ENCODE peak calls at places on chromosomes 4 and X, in five cellular contexts. J is H1, A is NT2/D1, S is HepG2, V is GM12878. Z is an unnamed sample.

GRCh38 chr4:3677671-3678070 is 88.5 kb upstream of the ADRA2C start:
- DNase-seq in J (no peak), A (no peak), S (no peak), V (no peak), Z (no peak)

GRCh38 chrX:118730500-118731247 is 3.3 kb downstream of the IL13RA1 start:
- DNase-seq in J (no peak), A (no peak), S (no peak), V (no peak), Z (no peak)

GRCh38 chr4:164761746-164762275 is 7.9 kb downstream of the SMIM31 start:
- DNase-seq in J (no peak), A (no peak), S (no peak), V (no peak), Z (no peak)

GRCh38 chr4:3706565-3707422 is 59.4 kb upstream of the ADRA2C start:
- DNase-seq in J (no peak), A (no peak), S (no peak), V (no peak), Z (no peak)

GRCh38 chr4:125389713-125390112 is 75.0 kb downstream of the FAT4 start:
- DNase-seq in J (no peak), A (no peak), S (no peak), V (no peak), Z (no peak)

GRCh38 chrX:126551306-126551705 is 1.3 kb downstream of the DCAF12L1 start:
- DNase-seq in J (no peak), A (no peak), S (no peak), V (no peak), Z (no peak)

GRCh38 chr4:139555705-139556070 is 331 bp downstream of the SETD7 start:
- DNase-seq in J (no peak), A (no peak), S (no peak), V (no peak), Z (no peak)

GRCh38 chrX:24153175-24153795 is 3.8 kb downstream of the ZFX start:
- DNase-seq in J (no peak), A (no peak), S (no peak), V (no peak), Z (no peak)

GRCh38 chr4:1215347-1216075 is 33.4 kb downstream of the CTBP1 start:
- DNase-seq in J (no peak), A (no peak), S (no peak), V (peak), Z (no peak)

GRCh38 chrX:71532078-71532752 is 689 bp upstream of the OGT start:
- DNase-seq in J (no peak), A (no peak), S (no peak), V (no peak), Z (peak)

GRCh38 chr4:4776335-4776734 is 83.1 kb upstream of the MSX1 start:
- DNase-seq in J (peak), A (no peak), S (no peak), V (no peak), Z (no peak)

GRCh38 chr4:53620956-53621355 is 29.7 kb upstream of the LNX1 start:
- DNase-seq in J (no peak), A (no peak), S (no peak), V (no peak), Z (no peak)

GRCh38 chrX:78329486-78329885 is 2.1 kb upstream of the CYSLTR1 start:
- DNase-seq in J (no peak), A (no peak), S (no peak), V (no peak), Z (no peak)

GRCh38 chr4:170423137-170423536 is 333.4 kb upstream of the AADAT start:
- DNase-seq in J (no peak), A (no peak), S (no peak), V (no peak), Z (no peak)

GRCh38 chr4:85423414-85423813 is 51.5 kb upstream of the ARHGAP24 start:
- DNase-seq in J (no peak), A (no peak), S (no peak), V (no peak), Z (no peak)

GRCh38 chrX:154541589-154541895 is 5.1 kb downstream of the G6PD start:
- DNase-seq in J (no peak), A (no peak), S (no peak), V (no peak), Z (no peak)

GRCh38 chr4:161554372-161554990 is 609.3 kb downstream of the FSTL5 start:
- DNase-seq in J (no peak), A (no peak), S (no peak), V (no peak), Z (no peak)

GRCh38 chrX:120251471-120252011 is 929 bp downstream of the ZBTB33 start:
- DNase-seq in J (no peak), A (no peak), S (peak), V (no peak), Z (peak)

GRCh38 chr4:84099591-84099990 is 399.5 kb downstream of the NKX6-1 start:
- DNase-seq in J (no peak), A (no peak), S (no peak), V (no peak), Z (no peak)

GRCh38 chrX:418927-419729 is 32.4 kb upstream of the PPP2R3B start:
- DNase-seq in J (no peak), A (no peak), S (no peak), V (no peak), Z (peak)

GRCh38 chr4:86432552-86433134 is 72.8 kb upstream of the MAPK10 start:
- DNase-seq in J (no peak), A (no peak), S (no peak), V (no peak), Z (no peak)

GRCh38 chr4:121690001-121690400 is 6.8 kb downstream of the ANXA5 start:
- DNase-seq in J (no peak), A (no peak), S (no peak), V (no peak), Z (no peak)

GRCh38 chr4:8647626-8648025 is 55.1 kb downstream of the CPZ start:
- DNase-seq in J (peak), A (no peak), S (no peak), V (no peak), Z (no peak)

GRCh38 chrX:3181846-3182245 is 140.6 kb downstream of the ARSF start:
- DNase-seq in J (no peak), A (no peak), S (no peak), V (no peak), Z (no peak)

GRCh38 chr4:154490589-154491340 is 834 bp downstream of the DCHS2 start:
- DNase-seq in J (peak), A (no peak), S (no peak), V (no peak), Z (no peak)

GRCh38 chr4:41545238-41545637 is 7.3 kb downstream of the LIMCH1 start:
- DNase-seq in J (no peak), A (no peak), S (no peak), V (no peak), Z (no peak)

GRCh38 chr4:67035501-67035900 is 509.8 kb downstream of the CENPC start:
- DNase-seq in J (no peak), A (no peak), S (peak), V (no peak), Z (no peak)

GRCh38 chrX:21383546-21383945 is 9.3 kb downstream of the CNKSR2 start:
- DNase-seq in J (no peak), A (no peak), S (no peak), V (no peak), Z (no peak)

GRCh38 chr4:152014280-152014679 is 253.5 kb upstream of the GATB start:
- DNase-seq in J (no peak), A (no peak), S (no peak), V (peak), Z (no peak)

GRCh38 chrX:53683556-53684414 is 2.7 kb downstream of the HUWE1 start:
- DNase-seq in J (peak), A (peak), S (peak), V (peak), Z (peak)

GRCh38 chr4:40552536-40552935 is 77.1 kb downstream of the RBM47 start:
- DNase-seq in J (no peak), A (no peak), S (no peak), V (no peak), Z (no peak)

GRCh38 chr4:25787891-25788331 is 74.9 kb downstream of the SEL1L3 start:
- DNase-seq in J (no peak), A (no peak), S (peak), V (no peak), Z (no peak)

GRCh38 chr4:122783301-122784215 is 43.1 kb upstream of the FGF2 start:
- DNase-seq in J (peak), A (peak), S (peak), V (no peak), Z (no peak)

GRCh38 chr4:80577991-80578390 is 242.5 kb downstream of the CFAP299 start:
- DNase-seq in J (no peak), A (no peak), S (no peak), V (no peak), Z (no peak)

GRCh38 chrX:143669395-143669794 is 33.5 kb upstream of the SLITRK4 start:
- DNase-seq in J (no peak), A (no peak), S (no peak), V (no peak), Z (no peak)

GRCh38 chr4:3533421-3533820 is 1.2 kb upstream of the LRPAP1 start:
- DNase-seq in J (no peak), A (no peak), S (no peak), V (no peak), Z (no peak)

GRCh38 chr4:52037730-52038108 is 380 bp downstream of the SGCB start:
- DNase-seq in J (peak), A (no peak), S (no peak), V (no peak), Z (peak)

GRCh38 chr4:2265113-2266110 is 3.5 kb upstream of the MXD4 start:
- DNase-seq in J (no peak), A (no peak), S (no peak), V (no peak), Z (no peak)

GRCh38 chrX:1877780-1878179 is 262.9 kb downstream of the ASMT start:
- DNase-seq in J (no peak), A (no peak), S (no peak), V (no peak), Z (no peak)

GRCh38 chr4:108107729-108108382 is 60.9 kb downstream of the LEF1 start:
- DNase-seq in J (no peak), A (no peak), S (no peak), V (no peak), Z (no peak)
- TF ChIP-seq SUZ12 in J (no peak), A (no peak), S (no peak), V (no peak), Z (no peak)

GRCh38 chr4:81745076-81745475 is 273.4 kb upstream of the RASGEF1B start:
- DNase-seq in J (no peak), A (no peak), S (no peak), V (no peak), Z (no peak)

GRCh38 chr4:81743731-81744465 is 272.2 kb upstream of the RASGEF1B start:
- DNase-seq in J (no peak), A (no peak), S (no peak), V (no peak), Z (no peak)

GRCh38 chr4:81751531-81752291 is 280.0 kb upstream of the RASGEF1B start:
- DNase-seq in J (no peak), A (no peak), S (no peak), V (no peak), Z (no peak)

GRCh38 chr4:81746071-81746470 is 274.4 kb upstream of the RASGEF1B start:
- DNase-seq in J (no peak), A (no peak), S (no peak), V (no peak), Z (no peak)

GRCh38 chr4:81747242-81747930 is 275.7 kb upstream of the RASGEF1B start:
- DNase-seq in J (no peak), A (no peak), S (no peak), V (no peak), Z (no peak)
- TF ChIP-seq SUZ12 in J (no peak), A (no peak), S (no peak), V (no peak), Z (no peak)

DNA sequence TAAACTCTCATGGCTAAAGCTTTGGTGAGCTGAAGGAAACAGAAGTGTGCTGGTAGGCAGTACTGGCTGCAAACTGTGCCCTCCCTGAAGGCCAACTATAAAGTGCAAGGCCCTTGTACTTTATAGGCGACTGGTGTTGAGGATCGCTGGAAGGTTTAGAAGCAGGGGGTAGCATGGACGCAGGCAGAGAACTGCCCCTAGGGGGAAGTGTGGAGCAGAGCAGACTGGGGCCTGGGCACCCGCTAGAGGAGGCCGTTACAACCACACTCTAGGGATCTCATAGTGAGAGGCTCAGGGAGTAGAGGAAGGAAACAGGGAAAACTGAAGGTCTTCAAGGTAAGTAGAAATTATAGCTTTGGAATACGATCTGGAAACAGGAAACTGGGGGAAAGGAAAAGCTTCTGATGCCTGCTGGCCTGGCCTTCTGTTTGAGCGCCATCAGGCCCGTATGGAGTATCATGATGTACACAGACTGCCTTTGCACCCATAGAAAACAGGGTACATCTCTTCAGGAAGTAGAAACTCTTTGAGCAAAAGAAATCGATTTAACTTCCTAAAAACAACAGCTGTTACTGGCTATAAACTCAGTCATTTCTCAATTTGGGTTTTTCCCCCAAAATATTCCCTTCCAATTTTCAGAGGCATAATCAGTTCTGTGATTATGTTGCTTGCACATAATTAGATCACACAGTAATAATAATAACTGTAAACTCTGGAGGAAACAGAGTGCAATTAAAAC is 23.9 kb upstream of the TMSB4X start:
- DNase-seq in J (no peak), A (no peak), S (peak), V (peak), Z (peak)
- TF ChIP-seq SUZ12 in J (no peak), A (no peak), S (no peak), V (no peak), Z (no peak)

DNA sequence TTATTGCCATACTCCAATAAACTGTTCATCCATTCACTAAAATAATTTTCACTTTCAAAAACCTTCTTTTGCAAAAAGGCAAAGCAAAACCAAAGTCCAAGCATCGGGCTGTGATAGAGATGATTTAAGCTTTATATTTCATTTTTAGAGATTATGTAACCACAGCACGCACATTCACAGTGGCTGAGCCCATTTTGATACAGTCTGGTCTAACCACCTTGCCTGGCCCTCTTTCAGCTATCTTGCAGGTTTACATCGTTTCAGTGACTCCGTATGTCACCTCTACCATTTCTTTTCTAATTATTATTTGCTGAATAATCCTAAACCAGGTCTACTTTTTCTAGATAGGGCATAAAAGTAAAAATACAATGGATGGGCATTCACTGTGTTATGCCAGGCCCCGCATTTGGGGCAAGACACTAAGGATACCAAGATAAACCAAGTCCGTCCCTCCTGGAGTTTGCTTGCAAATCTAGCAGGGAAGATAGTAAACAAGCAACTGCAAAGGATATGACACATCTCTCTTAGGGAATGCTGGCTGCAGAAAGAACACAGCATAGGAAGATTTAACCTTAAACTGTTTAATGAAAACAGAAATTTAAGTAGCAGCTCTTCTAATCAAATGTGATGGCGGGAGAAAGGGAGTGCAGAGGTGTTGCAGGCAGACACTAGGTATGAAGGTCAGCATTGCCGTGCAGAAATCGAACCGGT is 1.7 kb downstream of the CASP3 start:
- DNase-seq in J (no peak), A (no peak), S (no peak), V (no peak), Z (no peak)
- TF ChIP-seq SUZ12 in J (no peak), A (no peak), S (no peak), V (no peak), Z (no peak)

GRCh38 chr4:16897351-16897750 is 1.1 kb downstream of the LDB2 start:
- DNase-seq in J (no peak), A (no peak), S (no peak), V (no peak), Z (no peak)

GRCh38 chr4:16890651-16891050 is 7.8 kb downstream of the LDB2 start:
- DNase-seq in J (no peak), A (no peak), S (no peak), V (no peak), Z (no peak)

GRCh38 chr4:16896871-16897270 is 1.6 kb downstream of the LDB2 start:
- DNase-seq in J (no peak), A (no peak), S (no peak), V (no peak), Z (no peak)

GRCh38 chr4:16893141-16893571 is 5.3 kb downstream of the LDB2 start:
- DNase-seq in J (no peak), A (no peak), S (no peak), V (no peak), Z (no peak)

DNA sequence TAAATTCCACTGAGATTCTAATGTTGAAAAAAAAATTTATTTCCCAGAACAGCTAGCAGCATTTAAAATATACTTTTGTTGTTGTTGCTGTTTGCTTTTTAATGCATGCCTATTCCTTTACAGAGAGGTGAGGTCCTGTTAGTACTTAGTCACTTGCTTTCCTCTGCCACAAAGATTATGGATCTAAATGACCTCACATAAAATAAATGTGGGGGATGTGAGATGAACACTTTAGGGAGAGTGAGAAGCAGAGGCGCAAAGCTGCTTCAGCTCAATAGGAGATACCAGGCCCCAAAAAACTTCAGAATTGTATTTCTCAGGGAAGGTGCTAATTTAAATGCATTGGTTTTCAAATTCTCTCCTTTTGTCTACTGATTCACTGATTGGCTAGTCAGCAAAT is 4.0 kb downstream of the LDB2 start:
- DNase-seq in J (no peak), A (no peak), S (no peak), V (no peak), Z (no peak)
- TF ChIP-seq SUZ12 in J (no peak), A (no peak), S (no peak), V (no peak), Z (no peak)

DNA sequence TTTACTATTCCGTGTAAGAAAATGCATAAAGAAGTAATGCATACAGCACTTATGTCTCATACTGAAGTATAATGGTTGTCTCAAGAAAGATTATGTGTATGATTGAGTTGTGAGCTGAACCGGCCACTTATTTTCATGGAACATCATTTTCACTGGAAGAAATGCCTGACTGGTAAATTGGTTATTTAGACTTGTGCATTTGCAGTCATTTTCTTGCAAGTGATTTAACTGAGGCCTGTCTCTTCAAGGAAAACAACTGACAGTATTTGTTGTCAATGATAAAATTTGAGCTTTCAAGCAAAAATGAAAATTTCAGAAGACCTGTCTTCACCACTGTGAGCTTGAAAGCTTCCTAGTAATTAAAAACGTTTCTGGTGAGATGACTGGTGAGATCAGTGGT is 62.7 kb upstream of the RPS6KA3 start:
- DNase-seq in J (no peak), A (no peak), S (no peak), V (no peak), Z (no peak)
- TF ChIP-seq SUZ12 in J (no peak), A (no peak), S (no peak), V (no peak), Z (no peak)

GRCh38 chrX:103774070-103774642 is 2.5 kb upstream of the PLP1 start:
- DNase-seq in J (no peak), A (no peak), S (peak), V (no peak), Z (no peak)
- TF ChIP-seq SUZ12 in J (no peak), A (no peak), S (no peak), V (no peak), Z (no peak)

GRCh38 chr4:7626551-7626950 is 191.8 kb upstream of the PSAPL1 start:
- DNase-seq in J (no peak), A (no peak), S (no peak), V (no peak), Z (no peak)

GRCh38 chr4:7625073-7625472 is 190.3 kb upstream of the PSAPL1 start:
- DNase-seq in J (no peak), A (no peak), S (no peak), V (no peak), Z (no peak)

GRCh38 chr4:7623468-7623867 is 188.7 kb upstream of the PSAPL1 start:
- DNase-seq in J (no peak), A (no peak), S (no peak), V (no peak), Z (no peak)

GRCh38 chr4:7622371-7622770 is 187.6 kb upstream of the PSAPL1 start:
- DNase-seq in J (no peak), A (no peak), S (no peak), V (no peak), Z (no peak)

GRCh38 chr4:7624361-7624760 is 189.6 kb upstream of the PSAPL1 start:
- DNase-seq in J (no peak), A (no peak), S (no peak), V (no peak), Z (no peak)
- TF ChIP-seq SUZ12 in J (no peak), A (no peak), S (no peak), V (no peak), Z (no peak)

Z was measured in HEK293T.